ENCODE peak calls at places on chromosome 5, in seven cellular contexts. Q, S, N, G, Y, V and D are unnamed samples.
A peak's percentile ranks its signal among the peaks of the same experiment; 100 is the strongest.

GRCh38 chr5:171264842-171265241 is 44.2 kb upstream of the TLX3 start:
- DNase-seq in Q (no peak), S (no peak), N (no peak), G (no peak), Y (no peak), V (no peak), D (no peak)

GRCh38 chr5:35229076-35230042 is 928 bp downstream of the PRLR start:
- DNase-seq in Q (peak; percentile 75), S (no peak), N (no peak), G (no peak), Y (no peak), V (no peak), D (no peak)

GRCh38 chr5:69007726-69008368 is 86.0 kb upstream of the SLC30A5 start:
- DNase-seq in Q (peak; percentile 10), S (no peak), N (peak; percentile 49), G (peak; percentile 33), Y (peak; percentile 83), V (no peak), D (no peak)

GRCh38 chr5:109614316-109614715 is 75.4 kb upstream of the MAN2A1 start:
- DNase-seq in Q (no peak), S (no peak), N (no peak), G (no peak), Y (no peak), V (no peak), D (no peak)

GRCh38 chr5:141969783-141970741 is 1.2 kb downstream of the RNF14 start:
- DNase-seq in Q (no peak), S (no peak), N (peak; percentile 23), G (peak; percentile 21), Y (no peak), V (no peak), D (no peak)

GRCh38 chr5:39680213-39680612 is 255.4 kb upstream of the DAB2 start:
- DNase-seq in Q (no peak), S (no peak), N (no peak), G (no peak), Y (no peak), V (no peak), D (no peak)

GRCh38 chr5:75710630-75711029 is 6.6 kb downstream of the POC5 start:
- DNase-seq in Q (no peak), S (no peak), N (no peak), G (no peak), Y (no peak), V (no peak), D (no peak)

GRCh38 chr5:138662599-138662998 is 87.4 kb upstream of the HSPA9 start:
- DNase-seq in Q (no peak), S (no peak), N (no peak), G (no peak), Y (no peak), V (no peak), D (no peak)

GRCh38 chr5:230711-231110 is 12.6 kb downstream of the SDHA start:
- DNase-seq in Q (no peak), S (no peak), N (no peak), G (no peak), Y (no peak), V (no peak), D (no peak)

GRCh38 chr5:112142769-112143270 is 276.3 kb downstream of the EPB41L4A start:
- DNase-seq in Q (no peak), S (no peak), N (peak; percentile 89), G (peak; percentile 80), Y (no peak), V (peak; percentile 39), D (no peak)

GRCh38 chr5:137342764-137343163 is 156.4 kb downstream of the SPOCK1 start:
- DNase-seq in Q (no peak), S (no peak), N (no peak), G (peak; percentile 28), Y (no peak), V (no peak), D (no peak)

GRCh38 chr5:66144799-66145390 is 795 bp downstream of the SREK1 start:
- DNase-seq in Q (no peak), S (no peak), N (no peak), G (peak; percentile 59), Y (no peak), V (no peak), D (no peak)
- H3K4me3 ChIP-seq in Q (peak overlapping the region; percentile 61), S (peak overlapping the region; percentile 88), N (peak overlapping the region; percentile 83), G (peak overlapping the region; percentile 83), Y (peak overlapping the region; percentile 94), V (peak overlapping the region; percentile 93), D (peak overlapping the region; percentile 81)

GRCh38 chr5:180804129-180804601 is 1.6 kb upstream of the MGAT1 start:
- DNase-seq in Q (no peak), S (no peak), N (no peak), G (no peak), Y (peak; percentile 64), V (no peak), D (no peak)
- H3K4me3 ChIP-seq in Q (peak overlapping the region; percentile 100), S (no peak overlapping the region), N (no peak overlapping the region), G (no peak overlapping the region), Y (peak overlapping the region; percentile 92), V (no peak overlapping the region), D (no peak overlapping the region)

DNA sequence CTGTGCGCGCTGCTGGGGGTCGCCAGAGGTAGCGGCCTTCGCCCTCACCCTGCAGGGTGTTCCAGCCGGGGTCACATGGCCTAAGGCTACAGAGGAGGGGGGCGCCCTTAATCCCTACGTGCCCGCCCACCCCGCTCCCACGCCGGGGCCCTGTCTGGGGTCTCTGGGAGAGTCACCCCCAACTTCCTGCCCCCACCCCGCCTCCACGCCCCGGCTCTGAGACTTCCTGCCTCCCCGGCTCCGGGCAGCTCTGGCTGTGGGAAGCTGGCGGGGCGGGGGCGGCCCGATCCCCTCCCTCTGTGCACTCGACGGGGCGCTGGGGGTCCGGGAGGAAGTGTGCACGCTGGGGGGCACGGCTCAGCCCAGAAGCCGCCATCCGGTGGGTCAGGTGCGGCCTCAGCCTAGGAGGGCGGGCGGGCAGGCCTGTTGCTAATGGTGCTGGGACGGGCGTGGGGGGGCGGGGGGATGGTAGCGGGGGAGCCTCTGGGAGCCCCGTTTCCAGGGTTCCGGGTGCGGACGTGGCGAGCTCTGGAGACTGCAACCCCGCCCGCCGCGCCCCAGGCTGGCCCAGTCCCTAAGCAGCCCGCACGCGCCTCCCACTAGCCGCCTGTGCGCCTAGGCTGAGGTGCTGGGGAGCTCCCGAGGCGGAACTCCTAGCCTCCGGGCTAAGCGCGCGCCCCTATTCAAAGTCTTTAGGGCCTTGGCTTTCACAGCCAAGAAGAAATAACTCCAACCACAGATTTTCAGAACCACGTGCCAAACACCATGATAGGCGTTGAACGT is 61.6 kb downstream of the CXXC5 start:
- DNase-seq in Q (peak; percentile 27), S (no peak), N (no peak), G (no peak), Y (peak; percentile 70), V (no peak), D (no peak)
- H3K4me3 ChIP-seq in Q (peak overlapping the region; percentile 56), S (no peak overlapping the region), N (no peak overlapping the region), G (no peak overlapping the region), Y (peak overlapping the region; percentile 64), V (no peak overlapping the region), D (no peak overlapping the region)

DNA sequence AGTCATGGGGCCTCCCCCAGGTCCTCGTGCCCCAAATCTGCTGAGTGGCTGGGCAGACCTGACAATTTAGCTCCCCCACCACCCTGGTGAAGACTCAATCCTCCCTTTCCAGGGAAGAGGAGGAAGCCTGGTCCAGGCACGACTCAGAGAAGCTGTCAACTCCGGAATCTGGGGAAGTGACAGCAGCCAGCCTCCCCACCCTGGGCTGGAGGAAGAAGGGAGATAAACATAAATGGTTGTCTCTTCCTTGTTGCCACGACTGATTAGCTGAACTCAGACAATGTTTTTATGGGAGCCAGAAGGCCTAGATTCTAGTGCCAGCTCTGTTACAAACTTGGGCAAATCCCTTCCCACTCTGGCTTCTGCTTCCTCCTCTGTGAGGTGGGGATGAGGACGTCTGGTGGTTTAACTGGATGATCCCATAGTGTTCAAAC is 15.4 kb downstream of the CCDC69 start:
- DNase-seq in Q (no peak), S (no peak), N (peak; percentile 25), G (no peak), Y (peak; percentile 48), V (no peak), D (no peak)
- H3K4me3 ChIP-seq in Q (no peak overlapping the region), S (no peak overlapping the region), N (no peak overlapping the region), G (no peak overlapping the region), Y (peak overlapping the region; percentile 1), V (no peak overlapping the region), D (no peak overlapping the region)

DNA sequence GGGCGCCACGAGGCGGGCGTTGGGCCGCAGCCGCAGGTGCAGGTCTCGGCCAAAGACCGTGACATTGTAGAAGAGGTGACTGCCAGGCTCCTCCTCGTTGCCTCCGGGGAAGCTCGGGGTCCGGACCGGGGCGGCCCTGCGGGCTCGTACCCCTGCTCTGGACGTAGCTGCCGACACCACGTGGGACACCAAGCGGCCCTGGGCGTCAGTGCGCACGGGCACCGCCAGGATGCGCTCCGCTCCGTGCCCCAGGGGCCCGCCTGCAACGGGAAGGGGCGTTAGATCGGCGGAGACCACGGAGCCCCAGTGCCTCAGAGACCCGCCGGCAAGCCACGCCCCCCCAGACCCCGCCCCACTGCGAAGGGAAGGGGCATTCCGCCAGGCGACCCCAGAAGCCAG is 1.4 kb downstream of the ADAMTS2 start:
- DNase-seq in Q (no peak), S (no peak), N (peak; percentile 69), G (peak; percentile 57), Y (no peak), V (no peak), D (no peak)
- H3K4me3 ChIP-seq in Q (peak overlapping the region; percentile 45), S (peak overlapping the region; percentile 77), N (peak overlapping the region; percentile 87), G (peak overlapping the region; percentile 88), Y (no peak overlapping the region), V (peak overlapping the region; percentile 91), D (peak overlapping the region; percentile 89)

GRCh38 chr5:83524991-83525390 is 53.4 kb downstream of the VCAN start:
- DNase-seq in Q (no peak), S (no peak), N (no peak), G (no peak), Y (no peak), V (no peak), D (no peak)
- H3K4me3 ChIP-seq in Q (no peak overlapping the region), S (no peak overlapping the region), N (no peak overlapping the region), G (no peak overlapping the region), Y (no peak overlapping the region), V (no peak overlapping the region), D (no peak overlapping the region)

DNA sequence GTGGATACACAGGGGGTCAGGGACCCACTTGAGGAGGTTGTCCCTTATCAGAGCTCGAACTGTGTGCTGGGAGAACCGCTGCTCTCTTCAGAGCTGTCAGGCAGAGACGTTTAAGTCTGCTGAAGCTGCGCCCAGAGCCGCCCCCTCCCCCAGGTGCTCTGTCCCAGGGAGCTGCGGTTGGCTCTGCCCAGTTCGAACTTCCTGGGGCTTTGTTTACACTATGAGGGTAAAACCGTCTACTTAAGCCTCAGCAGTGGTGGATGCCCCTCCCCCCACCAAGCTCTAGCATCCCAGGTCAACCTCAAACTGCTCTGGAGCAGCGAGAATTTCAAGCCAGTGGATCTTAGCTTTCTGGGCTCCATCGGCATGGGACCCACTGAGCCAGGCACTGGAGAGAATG is 15.9 kb downstream of the SRD5A1 start:
- DNase-seq in Q (no peak), S (no peak), N (no peak), G (no peak), Y (no peak), V (no peak), D (no peak)
- H3K4me3 ChIP-seq in Q (no peak overlapping the region), S (no peak overlapping the region), N (no peak overlapping the region), G (no peak overlapping the region), Y (no peak overlapping the region), V (no peak overlapping the region), D (no peak overlapping the region)